ENCODE peak calls at places on chromosomes 5 and 9, in nine cellular contexts. C is SK-N-SH; O is LoVo; T is posterior vena cava; E is activated T-helper 1 cell treated with Interleukin-2 at 50 U/mL for 16 hours; V is activated CD4-positive, alpha-beta T cell treated with anti-CD3 and anti-CD28 coated beads for 48 hours; Q is endothelial cell; S is activated naive CD8-positive, alpha-beta T cell treated with anti-CD3 and anti-CD28 coated beads, Interleukin-2, amount 50 U/mL, for 24 hours; X is head of caudate nucleus. A is an unnamed sample.
A peak's percentile ranks its signal among the peaks of the same experiment; 100 is the strongest.

GRCh38 chr9:83355024-83355444 is 183.2 kb downstream of the FRMD3 start:
- DNase-seq in C (no peak), O (no peak), T (no peak), E (no peak), V (no peak), Q (no peak), S (no peak), X (no peak), A (no peak)

GRCh38 chr5:113510836-113511451 is 2.5 kb upstream of the YTHDC2 start:
- DNase-seq in C (peak; percentile 27), O (peak; percentile 68), T (no peak), E (no peak), V (no peak), Q (no peak), S (no peak), X (no peak), A (no peak)

GRCh38 chr9:89597711-89598707 is 6.8 kb upstream of the GADD45G start:
- DNase-seq in C (peak; percentile 65), O (peak; percentile 58), T (peak; percentile 43), E (no peak), V (peak; percentile 64), Q (peak; percentile 68), S (peak; percentile 52), X (peak; percentile 66), A (peak; percentile 71)

GRCh38 chr5:127400524-127400923 is 109.9 kb downstream of the MEGF10 start:
- DNase-seq in C (no peak), O (no peak), T (no peak), E (no peak), V (no peak), Q (no peak), S (no peak), X (no peak), A (no peak)

GRCh38 chr9:126232461-126232860 is 94.2 kb upstream of the MVB12B start:
- DNase-seq in C (peak; percentile 2), O (no peak), T (no peak), E (no peak), V (no peak), Q (no peak), S (no peak), X (no peak), A (no peak)

GRCh38 chr5:83475540-83476469 is 4.3 kb downstream of the VCAN start:
- DNase-seq in C (no peak), O (no peak), T (no peak), E (no peak), V (no peak), Q (no peak), S (no peak), X (no peak), A (no peak)

GRCh38 chr5:73668017-73668416 is 42.0 kb downstream of the ARHGEF28 start:
- DNase-seq in C (no peak), O (no peak), T (no peak), E (no peak), V (no peak), Q (no peak), S (no peak), X (no peak), A (no peak)

GRCh38 chr9:36791204-36791948 is 218.7 kb downstream of the MELK start:
- DNase-seq in C (no peak), O (no peak), T (no peak), E (no peak), V (no peak), Q (no peak), S (no peak), X (no peak), A (no peak)

GRCh38 chr9:27118916-27119315 is 9.9 kb downstream of the TEK start:
- DNase-seq in C (no peak), O (no peak), T (no peak), E (no peak), V (no peak), Q (no peak), S (no peak), X (no peak), A (no peak)

GRCh38 chr9:135489188-135489918 is 9.8 kb downstream of the PPP1R26 start:
- DNase-seq in C (no peak), O (no peak), T (no peak), E (no peak), V (no peak), Q (no peak), S (no peak), X (no peak), A (no peak)

GRCh38 chr5:59790399-59791130 is 103.0 kb downstream of the PDE4D start:
- DNase-seq in C (no peak), O (peak; percentile 47), T (no peak), E (no peak), V (no peak), Q (no peak), S (no peak), X (peak; percentile 50), A (no peak)

GRCh38 chr9:16928179-16928945 is 57.9 kb upstream of the BNC2 start:
- DNase-seq in C (no peak), O (no peak), T (no peak), E (no peak), V (no peak), Q (no peak), S (no peak), X (no peak), A (no peak)

GRCh38 chr9:129284607-129285291 is 106.7 kb upstream of the IER5L start:
- DNase-seq in C (no peak), O (no peak), T (peak; percentile 48), E (no peak), V (peak; percentile 1), Q (no peak), S (no peak), X (no peak), A (no peak)

GRCh38 chr9:18543406-18543965 is 69.5 kb downstream of the ADAMTSL1 start:
- DNase-seq in C (peak; percentile 49), O (no peak), T (no peak), E (no peak), V (no peak), Q (no peak), S (no peak), X (no peak), A (no peak)

GRCh38 chr5:149166128-149166527 is 24.8 kb downstream of the ABLIM3 start:
- DNase-seq in C (no peak), O (no peak), T (no peak), E (no peak), V (no peak), Q (no peak), S (no peak), X (no peak), A (no peak)

GRCh38 chr9:97504381-97505216 is 3.1 kb downstream of the TMOD1 start:
- DNase-seq in C (peak; percentile 71), O (no peak), T (no peak), E (no peak), V (no peak), Q (no peak), S (no peak), X (no peak), A (no peak)

GRCh38 chr9:35114921-35115341 is 731 bp downstream of the ATOSB start:
- DNase-seq in C (peak; percentile 38), O (no peak), T (peak; percentile 91), E (no peak), V (peak; percentile 55), Q (peak; percentile 59), S (peak; percentile 41), X (no peak), A (peak; percentile 49)

GRCh38 chr5:147561435-147561834 is 51.6 kb upstream of the DPYSL3 start:
- DNase-seq in C (no peak), O (no peak), T (no peak), E (no peak), V (no peak), Q (no peak), S (no peak), X (no peak), A (no peak)

GRCh38 chr5:6342689-6343315 is 35.5 kb downstream of the MED10 start:
- DNase-seq in C (no peak), O (no peak), T (no peak), E (no peak), V (no peak), Q (no peak), S (no peak), X (no peak), A (no peak)

GRCh38 chr5:32276173-32276853 is 36.4 kb downstream of the MTMR12 start:
- DNase-seq in C (no peak), O (no peak), T (no peak), E (no peak), V (no peak), Q (no peak), S (no peak), X (no peak), A (no peak)

GRCh38 chr9:135801070-135801469 is 99.1 kb downstream of the KCNT1 start:
- DNase-seq in C (no peak), O (no peak), T (no peak), E (no peak), V (no peak), Q (no peak), S (no peak), X (no peak), A (no peak)

GRCh38 chr5:132098151-132098594 is 24.6 kb downstream of the CSF2 start:
- DNase-seq in C (no peak), O (no peak), T (no peak), E (no peak), V (peak; percentile 68), Q (no peak), S (no peak), X (no peak), A (no peak)

GRCh38 chr5:143141652-143142051 is 261.8 kb downstream of the NR3C1 start:
- DNase-seq in C (no peak), O (no peak), T (no peak), E (no peak), V (no peak), Q (no peak), S (no peak), X (no peak), A (no peak)

A was measured in neuronal stem cell.